ENCODE peak calls at places on chromosomes 7 and 10, in four cellular contexts. One of them, this sample, is unnamed.

GRCh38 chr10:75235375-75236177 is at the start of gene COMTD1:
- DNase-seq in astrocyte: peak
- DNase-seq in CD8-positive, alpha-beta T cell: peak
- DNase-seq in tibial artery: peak
- DNase-seq in this sample: peak

GRCh38 chr10:12615296-12616220 is 266.2 kb downstream of the CAMK1D start:
- DNase-seq in astrocyte: no peak
- DNase-seq in CD8-positive, alpha-beta T cell: no peak
- DNase-seq in tibial artery: no peak
- DNase-seq in this sample: no peak

GRCh38 chr7:20229652-20230500 is 12.7 kb upstream of the MACC1 start:
- DNase-seq in astrocyte: peak
- DNase-seq in CD8-positive, alpha-beta T cell: no peak
- DNase-seq in tibial artery: no peak
- DNase-seq in this sample: peak

GRCh38 chr10:79022565-79023488 is 45.9 kb upstream of the ZMIZ1 start:
- DNase-seq in astrocyte: peak
- DNase-seq in CD8-positive, alpha-beta T cell: no peak
- DNase-seq in tibial artery: peak
- DNase-seq in this sample: no peak

GRCh38 chr10:124339119-124339807 is 79.5 kb downstream of the OAT start:
- DNase-seq in astrocyte: no peak
- DNase-seq in CD8-positive, alpha-beta T cell: no peak
- DNase-seq in tibial artery: peak
- DNase-seq in this sample: no peak

GRCh38 chr7:130628901-130629300 is 39.6 kb downstream of the COPG2 start:
- DNase-seq in astrocyte: no peak
- DNase-seq in CD8-positive, alpha-beta T cell: no peak
- DNase-seq in tibial artery: no peak
- DNase-seq in this sample: no peak

GRCh38 chr7:36683111-36683510 is 41.2 kb downstream of the AOAH start:
- DNase-seq in astrocyte: peak
- DNase-seq in CD8-positive, alpha-beta T cell: no peak
- DNase-seq in tibial artery: no peak
- DNase-seq in this sample: peak

GRCh38 chr10:21888959-21889358 is 114.6 kb downstream of the DNAJC1 start:
- DNase-seq in astrocyte: no peak
- DNase-seq in CD8-positive, alpha-beta T cell: no peak
- DNase-seq in tibial artery: no peak
- DNase-seq in this sample: no peak

GRCh38 chr7:70098133-70098561 is 499.9 kb downstream of the AUTS2 start:
- DNase-seq in astrocyte: peak
- DNase-seq in CD8-positive, alpha-beta T cell: no peak
- DNase-seq in tibial artery: no peak
- DNase-seq in this sample: no peak

GRCh38 chr10:79361721-79362397 is 14.6 kb downstream of the PPIF start:
- DNase-seq in astrocyte: no peak
- DNase-seq in CD8-positive, alpha-beta T cell: no peak
- DNase-seq in tibial artery: no peak
- DNase-seq in this sample: peak

GRCh38 chr7:55130079-55130476 is 111.3 kb downstream of the EGFR start:
- DNase-seq in astrocyte: peak
- DNase-seq in CD8-positive, alpha-beta T cell: no peak
- DNase-seq in tibial artery: no peak
- DNase-seq in this sample: peak

GRCh38 chr7:127474457-127474856 is 81.9 kb upstream of the ZNF800 start:
- DNase-seq in astrocyte: peak
- DNase-seq in CD8-positive, alpha-beta T cell: no peak
- DNase-seq in tibial artery: no peak
- DNase-seq in this sample: peak

GRCh38 chr10:71423936-71424335 is 27.2 kb downstream of the CDH23 start:
- DNase-seq in astrocyte: no peak
- DNase-seq in CD8-positive, alpha-beta T cell: no peak
- DNase-seq in tibial artery: no peak
- DNase-seq in this sample: no peak

GRCh38 chr7:95190515-95190914 is 133.8 kb downstream of the PON1 start:
- DNase-seq in astrocyte: no peak
- DNase-seq in CD8-positive, alpha-beta T cell: no peak
- DNase-seq in tibial artery: no peak
- DNase-seq in this sample: peak

GRCh38 chr10:29104661-29105369 is 184.1 kb upstream of the LYZL1 start:
- DNase-seq in astrocyte: no peak
- DNase-seq in CD8-positive, alpha-beta T cell: no peak
- DNase-seq in tibial artery: no peak
- DNase-seq in this sample: no peak

GRCh38 chr10:88455831-88456230 is 127.3 kb downstream of the RNLS start:
- DNase-seq in astrocyte: no peak
- DNase-seq in CD8-positive, alpha-beta T cell: no peak
- DNase-seq in tibial artery: no peak
- DNase-seq in this sample: peak

GRCh38 chr10:98055875-98056516 is 25.6 kb upstream of the CRTAC1 start:
- DNase-seq in astrocyte: peak
- DNase-seq in CD8-positive, alpha-beta T cell: no peak
- DNase-seq in tibial artery: no peak
- DNase-seq in this sample: peak

GRCh38 chr7:46559194-46559576 is 638.1 kb upstream of the IGFBP3 start:
- DNase-seq in astrocyte: peak
- DNase-seq in CD8-positive, alpha-beta T cell: no peak
- DNase-seq in tibial artery: no peak
- DNase-seq in this sample: peak

GRCh38 chr10:75660833-75661232 is 229.4 kb downstream of the LRMDA start:
- DNase-seq in astrocyte: peak
- DNase-seq in CD8-positive, alpha-beta T cell: no peak
- DNase-seq in tibial artery: peak
- DNase-seq in this sample: no peak

GRCh38 chr7:128830231-128831177 is at the start of gene FLNC:
- DNase-seq in astrocyte: peak
- DNase-seq in CD8-positive, alpha-beta T cell: no peak
- DNase-seq in tibial artery: peak
- DNase-seq in this sample: peak

GRCh38 chr10:130960531-130960930 is 351.0 kb downstream of the TCERG1L start:
- DNase-seq in astrocyte: no peak
- DNase-seq in CD8-positive, alpha-beta T cell: no peak
- DNase-seq in tibial artery: no peak
- DNase-seq in this sample: no peak

GRCh38 chr7:118078015-118078414 is 105.9 kb upstream of the LSM8 start:
- DNase-seq in astrocyte: no peak
- DNase-seq in CD8-positive, alpha-beta T cell: no peak
- DNase-seq in tibial artery: no peak
- DNase-seq in this sample: no peak

GRCh38 chr7:28815369-28815927 is 142.7 kb downstream of the TRIL start:
- DNase-seq in astrocyte: no peak
- DNase-seq in CD8-positive, alpha-beta T cell: no peak
- DNase-seq in tibial artery: no peak
- DNase-seq in this sample: peak

GRCh38 chr10:122054046-122055025 is 65.4 kb downstream of the TACC2 start:
- DNase-seq in astrocyte: peak
- DNase-seq in CD8-positive, alpha-beta T cell: no peak
- DNase-seq in tibial artery: peak
- DNase-seq in this sample: peak

GRCh38 chr7:158757404-158757989 is 52.9 kb upstream of the NCAPG2 start:
- DNase-seq in astrocyte: no peak
- DNase-seq in CD8-positive, alpha-beta T cell: no peak
- DNase-seq in tibial artery: no peak
- DNase-seq in this sample: no peak

GRCh38 chr7:40965016-40965415 is 737.9 kb downstream of the INHBA start:
- DNase-seq in astrocyte: no peak
- DNase-seq in CD8-positive, alpha-beta T cell: no peak
- DNase-seq in tibial artery: no peak
- DNase-seq in this sample: no peak

GRCh38 chr7:805261-805660 is 27.0 kb upstream of the SUN1 start:
- DNase-seq in astrocyte: no peak
- DNase-seq in CD8-positive, alpha-beta T cell: no peak
- DNase-seq in tibial artery: no peak
- DNase-seq in this sample: no peak

GRCh38 chr10:23095966-23096813 is 811 bp downstream of the MSRB2 start:
- DNase-seq in astrocyte: peak
- DNase-seq in CD8-positive, alpha-beta T cell: no peak
- DNase-seq in tibial artery: peak
- DNase-seq in this sample: peak
- TF ChIP-seq CTCF in astrocyte: no peak
- TF ChIP-seq CTCF in CD8-positive, alpha-beta T cell: no peak
- TF ChIP-seq CTCF in tibial artery: no peak
- TF ChIP-seq CTCF in this sample: no peak

GRCh38 chr7:44189993-44190872 is 994 bp upstream of the GCK start:
- DNase-seq in astrocyte: no peak
- DNase-seq in CD8-positive, alpha-beta T cell: no peak
- DNase-seq in tibial artery: no peak
- DNase-seq in this sample: no peak
- H3K4me3 ChIP-seq in astrocyte: no peak
- H3K4me3 ChIP-seq in CD8-positive, alpha-beta T cell: no peak
- H3K4me3 ChIP-seq in tibial artery: no peak
- H3K4me3 ChIP-seq in this sample: no peak

GRCh38 chr10:74208081-74208480 is 57.1 kb downstream of the ADK start:
- DNase-seq in astrocyte: no peak
- DNase-seq in CD8-positive, alpha-beta T cell: no peak
- DNase-seq in tibial artery: no peak
- DNase-seq in this sample: no peak

GRCh38 chr10:74199315-74199714 is 48.3 kb downstream of the ADK start:
- DNase-seq in astrocyte: no peak
- DNase-seq in CD8-positive, alpha-beta T cell: no peak
- DNase-seq in tibial artery: no peak
- DNase-seq in this sample: no peak

GRCh38 chr10:74206727-74207126 is 55.7 kb downstream of the ADK start:
- DNase-seq in astrocyte: no peak
- DNase-seq in CD8-positive, alpha-beta T cell: no peak
- DNase-seq in tibial artery: no peak
- DNase-seq in this sample: no peak

GRCh38 chr10:74207681-74208080 is 56.7 kb downstream of the ADK start:
- DNase-seq in astrocyte: no peak
- DNase-seq in CD8-positive, alpha-beta T cell: no peak
- DNase-seq in tibial artery: no peak
- DNase-seq in this sample: no peak

DNA sequence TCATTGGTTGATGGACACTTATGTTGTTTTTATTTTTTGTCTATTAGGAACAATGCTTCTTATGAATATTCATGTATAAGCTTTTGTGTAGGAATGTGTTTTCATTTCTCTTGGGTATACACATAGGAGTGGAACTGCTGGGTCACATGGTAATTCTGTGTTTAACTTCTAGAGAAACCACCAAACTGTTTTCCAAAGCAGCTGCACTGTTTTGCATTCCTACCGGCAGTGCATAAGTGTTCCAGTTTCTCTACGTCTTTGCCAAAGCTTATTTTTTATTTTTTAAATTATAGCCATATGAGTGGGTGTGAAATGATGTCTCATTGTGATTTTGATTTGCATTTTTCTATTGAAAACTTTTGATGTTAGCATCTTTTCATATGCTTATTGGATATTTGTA is 51.3 kb downstream of the ADK start:
- DNase-seq in astrocyte: no peak
- DNase-seq in CD8-positive, alpha-beta T cell: no peak
- DNase-seq in tibial artery: no peak
- DNase-seq in this sample: peak
- TF ChIP-seq CTCF in astrocyte: no peak
- TF ChIP-seq CTCF in CD8-positive, alpha-beta T cell: no peak
- TF ChIP-seq CTCF in tibial artery: no peak
- TF ChIP-seq CTCF in this sample: no peak

GRCh38 chr10:92241501-92241900 is 49.4 kb downstream of the CPEB3 start:
- DNase-seq in astrocyte: no peak
- DNase-seq in CD8-positive, alpha-beta T cell: no peak
- DNase-seq in tibial artery: no peak
- DNase-seq in this sample: no peak
- H3K4me3 ChIP-seq in astrocyte: peak
- H3K4me3 ChIP-seq in CD8-positive, alpha-beta T cell: no peak
- H3K4me3 ChIP-seq in tibial artery: peak
- H3K4me3 ChIP-seq in this sample: peak

GRCh38 chr7:121697731-121698396 is 175.1 kb upstream of the PTPRZ1 start:
- DNase-seq in astrocyte: no peak
- DNase-seq in CD8-positive, alpha-beta T cell: no peak
- DNase-seq in tibial artery: no peak
- DNase-seq in this sample: no peak
- TF ChIP-seq CTCF in astrocyte: no peak
- TF ChIP-seq CTCF in CD8-positive, alpha-beta T cell: no peak
- TF ChIP-seq CTCF in tibial artery: no peak
- TF ChIP-seq CTCF in this sample: no peak

GRCh38 chr7:2709553-2710165 is 21.7 kb downstream of the AMZ1 start:
- DNase-seq in astrocyte: no peak
- DNase-seq in CD8-positive, alpha-beta T cell: peak
- DNase-seq in tibial artery: no peak
- DNase-seq in this sample: peak
- H3K4me3 ChIP-seq in astrocyte: no peak
- H3K4me3 ChIP-seq in CD8-positive, alpha-beta T cell: peak
- H3K4me3 ChIP-seq in tibial artery: no peak
- H3K4me3 ChIP-seq in this sample: peak

GRCh38 chr10:126302831-126303230 is 85.4 kb downstream of the ADAM12 start:
- DNase-seq in astrocyte: no peak
- DNase-seq in CD8-positive, alpha-beta T cell: no peak
- DNase-seq in tibial artery: no peak
- DNase-seq in this sample: no peak
- TF ChIP-seq CTCF in astrocyte: no peak
- TF ChIP-seq CTCF in CD8-positive, alpha-beta T cell: no peak
- TF ChIP-seq CTCF in tibial artery: no peak
- TF ChIP-seq CTCF in this sample: no peak

GRCh38 chr10:69327463-69328345 is 49.4 kb downstream of the HK1 start:
- DNase-seq in astrocyte: peak
- DNase-seq in CD8-positive, alpha-beta T cell: no peak
- DNase-seq in tibial artery: peak
- DNase-seq in this sample: peak
- H3K4me3 ChIP-seq in astrocyte: peak
- H3K4me3 ChIP-seq in CD8-positive, alpha-beta T cell: peak
- H3K4me3 ChIP-seq in tibial artery: peak
- H3K4me3 ChIP-seq in this sample: peak

GRCh38 chr7:142391191-142391992 is 133.5 kb upstream of the PRSS58 start:
- DNase-seq in astrocyte: no peak
- DNase-seq in CD8-positive, alpha-beta T cell: no peak
- DNase-seq in tibial artery: no peak
- DNase-seq in this sample: peak
- TF ChIP-seq CTCF in astrocyte: peak
- TF ChIP-seq CTCF in CD8-positive, alpha-beta T cell: peak
- TF ChIP-seq CTCF in tibial artery: no peak
- TF ChIP-seq CTCF in this sample: peak

DNA sequence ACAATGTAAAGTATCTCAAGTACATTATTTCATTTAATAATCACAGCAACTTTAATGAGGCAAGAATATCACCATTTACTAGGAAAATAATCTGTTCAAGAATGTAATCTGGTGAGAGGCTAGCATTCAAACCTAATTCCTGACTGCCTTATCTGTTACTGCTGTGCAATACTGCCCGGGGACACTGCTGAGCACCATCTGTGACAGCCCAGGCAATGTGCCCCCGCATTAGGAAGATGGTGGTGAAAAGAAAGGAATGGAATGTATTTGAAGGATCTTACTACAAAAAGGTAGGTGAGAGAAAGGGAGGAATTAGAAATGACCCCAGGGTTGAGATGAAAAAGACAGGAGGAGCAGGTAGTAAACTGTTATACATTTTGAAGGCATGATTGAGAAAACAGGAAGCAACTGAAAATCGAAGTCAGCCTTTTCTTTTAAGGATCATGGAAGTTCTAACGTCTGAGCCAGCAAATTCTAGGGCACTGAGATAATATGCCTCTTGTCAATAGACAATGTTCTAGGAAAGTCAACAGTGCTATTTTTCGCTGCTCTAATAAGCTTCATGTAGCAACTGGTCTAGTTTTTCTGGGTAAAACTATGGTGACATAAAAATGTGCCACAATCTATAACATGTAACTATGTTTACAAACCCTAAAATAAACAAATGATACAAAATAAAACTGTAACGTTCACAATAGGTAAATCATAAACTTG is 90.4 kb downstream of the ETV1 start:
- DNase-seq in astrocyte: no peak
- DNase-seq in CD8-positive, alpha-beta T cell: no peak
- DNase-seq in tibial artery: no peak
- DNase-seq in this sample: no peak
- H3K4me3 ChIP-seq in astrocyte: no peak
- H3K4me3 ChIP-seq in CD8-positive, alpha-beta T cell: no peak
- H3K4me3 ChIP-seq in tibial artery: no peak
- H3K4me3 ChIP-seq in this sample: no peak